ENCODE peak calls at places on chromosomes 12 and 14, in eight cellular contexts. One of them, this sample, is unnamed.

GRCh38 chr12:6461401-6462233 is 8.9 kb downstream of the VAMP1 start:
- DNase-seq in A549: no peak
- DNase-seq in mesenchymal stem cell: no peak
- DNase-seq in endothelial cell of umbilical vein: no peak
- DNase-seq in Peyer's patch: peak; percentile 97
- DNase-seq in hepatocyte: no peak
- DNase-seq in body of pancreas: peak; percentile 25
- DNase-seq in IMR-90: peak; percentile 45
- DNase-seq in this sample: no peak

GRCh38 chr14:102655154-102655553 is 62.7 kb downstream of the RCOR1 start:
- DNase-seq in body of pancreas: no peak
- DNase-seq in mesenchymal stem cell: peak; percentile 37
- DNase-seq in A549: peak; percentile 30
- DNase-seq in hepatocyte: peak; percentile 40
- DNase-seq in IMR-90: peak; percentile 57
- DNase-seq in endothelial cell of umbilical vein: peak; percentile 92
- DNase-seq in Peyer's patch: no peak
- DNase-seq in this sample: no peak

GRCh38 chr12:46553266-46553665 is 180.7 kb upstream of the SLC38A2 start:
- DNase-seq in Peyer's patch: no peak
- DNase-seq in body of pancreas: no peak
- DNase-seq in mesenchymal stem cell: peak; percentile 65
- DNase-seq in hepatocyte: no peak
- DNase-seq in IMR-90: peak; percentile 84
- DNase-seq in A549: peak; percentile 52
- DNase-seq in endothelial cell of umbilical vein: peak; percentile 19
- DNase-seq in this sample: no peak

GRCh38 chr14:69612759-69613145 is 1.4 kb downstream of the SUSD6 start:
- DNase-seq in IMR-90: no peak
- DNase-seq in body of pancreas: no peak
- DNase-seq in Peyer's patch: no peak
- DNase-seq in hepatocyte: no peak
- DNase-seq in endothelial cell of umbilical vein: no peak
- DNase-seq in A549: no peak
- DNase-seq in mesenchymal stem cell: no peak
- DNase-seq in this sample: no peak

GRCh38 chr12:1306096-1306495 is 288.3 kb downstream of the FBXL14 start:
- DNase-seq in IMR-90: no peak
- DNase-seq in A549: no peak
- DNase-seq in mesenchymal stem cell: no peak
- DNase-seq in endothelial cell of umbilical vein: no peak
- DNase-seq in hepatocyte: no peak
- DNase-seq in Peyer's patch: no peak
- DNase-seq in body of pancreas: peak; percentile 71
- DNase-seq in this sample: no peak

GRCh38 chr14:24264298-24264697 is 1.3 kb upstream of the TGM1 start:
- DNase-seq in A549: no peak
- DNase-seq in Peyer's patch: no peak
- DNase-seq in mesenchymal stem cell: no peak
- DNase-seq in endothelial cell of umbilical vein: no peak
- DNase-seq in body of pancreas: no peak
- DNase-seq in IMR-90: no peak
- DNase-seq in hepatocyte: no peak
- DNase-seq in this sample: no peak

GRCh38 chr14:24613747-24614146 is 4.3 kb upstream of the GZMH start:
- DNase-seq in IMR-90: no peak
- DNase-seq in mesenchymal stem cell: no peak
- DNase-seq in hepatocyte: no peak
- DNase-seq in endothelial cell of umbilical vein: no peak
- DNase-seq in body of pancreas: no peak
- DNase-seq in A549: no peak
- DNase-seq in Peyer's patch: no peak
- DNase-seq in this sample: no peak

GRCh38 chr14:94129758-94130414 is 482 bp upstream of the IFI27L2 start:
- DNase-seq in body of pancreas: peak; percentile 44
- DNase-seq in IMR-90: peak; percentile 34
- DNase-seq in A549: peak; percentile 54
- DNase-seq in hepatocyte: peak; percentile 49
- DNase-seq in endothelial cell of umbilical vein: peak; percentile 53
- DNase-seq in Peyer's patch: no peak
- DNase-seq in mesenchymal stem cell: peak; percentile 62
- DNase-seq in this sample: peak; percentile 67

GRCh38 chr14:50666772-50667490 is 1.2 kb downstream of the SAV1 start:
- DNase-seq in endothelial cell of umbilical vein: peak; percentile 59
- DNase-seq in A549: no peak
- DNase-seq in hepatocyte: peak; percentile 63
- DNase-seq in mesenchymal stem cell: peak; percentile 77
- DNase-seq in Peyer's patch: peak; percentile 56
- DNase-seq in IMR-90: peak; percentile 73
- DNase-seq in body of pancreas: peak; percentile 70
- DNase-seq in this sample: peak; percentile 44

DNA sequence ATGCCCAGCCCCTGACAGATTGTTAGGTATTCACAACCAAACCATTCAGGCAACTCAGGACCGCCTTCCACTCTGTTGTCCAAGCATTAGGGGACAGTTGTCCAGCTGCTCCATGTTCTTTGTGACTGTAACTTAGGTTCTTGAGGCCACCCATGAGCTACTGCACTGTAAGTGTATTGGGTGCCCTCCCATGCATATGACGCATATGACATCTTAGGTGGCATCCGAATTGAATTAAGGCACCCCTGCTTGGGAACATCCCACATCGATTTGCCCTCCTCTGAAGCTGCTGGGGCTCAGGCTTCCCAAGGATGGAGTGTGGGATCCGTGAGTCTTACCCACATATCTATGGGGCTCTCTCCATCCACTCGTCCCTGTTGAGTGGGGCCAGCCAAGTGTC is 17.7 kb downstream of the RFLNA start:
- DNase-seq in mesenchymal stem cell: no peak
- DNase-seq in A549: no peak
- DNase-seq in hepatocyte: no peak
- DNase-seq in endothelial cell of umbilical vein: no peak
- DNase-seq in Peyer's patch: no peak
- DNase-seq in IMR-90: no peak
- DNase-seq in body of pancreas: no peak
- DNase-seq in this sample: no peak
- H3K27ac ChIP-seq in mesenchymal stem cell: no peak overlapping the region
- H3K27ac ChIP-seq in A549: no peak overlapping the region
- H3K27ac ChIP-seq in hepatocyte: no peak overlapping the region
- H3K27ac ChIP-seq in endothelial cell of umbilical vein: no peak overlapping the region
- H3K27ac ChIP-seq in Peyer's patch: no peak overlapping the region
- H3K27ac ChIP-seq in IMR-90: no peak overlapping the region
- H3K27ac ChIP-seq in body of pancreas: no peak overlapping the region
- H3K27ac ChIP-seq in this sample: no peak overlapping the region

GRCh38 chr12:133058203-133059125 is 21.2 kb downstream of the ZNF84 start:
- DNase-seq in IMR-90: peak; percentile 2
- DNase-seq in A549: no peak
- DNase-seq in Peyer's patch: no peak
- DNase-seq in body of pancreas: no peak
- DNase-seq in mesenchymal stem cell: peak; percentile 19
- DNase-seq in hepatocyte: no peak
- DNase-seq in endothelial cell of umbilical vein: peak; percentile 6
- DNase-seq in this sample: no peak
- H3K9me3 ChIP-seq in IMR-90: peaks cover 77% of the 10 kb centered on the region
- H3K9me3 ChIP-seq in A549: peaks cover 100% of the 10 kb centered on the region
- H3K9me3 ChIP-seq in Peyer's patch: peaks cover 72% of the 10 kb centered on the region
- H3K9me3 ChIP-seq in body of pancreas: peaks cover 17% of the 10 kb centered on the region
- H3K9me3 ChIP-seq in mesenchymal stem cell: peaks cover 98% of the 10 kb centered on the region
- H3K9me3 ChIP-seq in hepatocyte: peaks cover 93% of the 10 kb centered on the region
- H3K9me3 ChIP-seq in endothelial cell of umbilical vein: peaks cover 48% of the 10 kb centered on the region
- H3K9me3 ChIP-seq in this sample: peaks cover 98% of the 10 kb centered on the region

GRCh38 chr12:110555509-110556406 is 27.4 kb downstream of the PPTC7 start:
- DNase-seq in body of pancreas: no peak
- DNase-seq in endothelial cell of umbilical vein: no peak
- DNase-seq in A549: no peak
- DNase-seq in hepatocyte: no peak
- DNase-seq in IMR-90: peak; percentile 80
- DNase-seq in mesenchymal stem cell: peak; percentile 80
- DNase-seq in Peyer's patch: no peak
- DNase-seq in this sample: no peak
- H3K4me1 ChIP-seq in body of pancreas: peaks cover 9% of the 10 kb centered on the region
- H3K4me1 ChIP-seq in endothelial cell of umbilical vein: no peaks in the 10 kb centered on the region
- H3K4me1 ChIP-seq in A549: peaks cover 21% of the 10 kb centered on the region
- H3K4me1 ChIP-seq in hepatocyte: no peaks in the 10 kb centered on the region
- H3K4me1 ChIP-seq in IMR-90: peaks cover 8% of the 10 kb centered on the region
- H3K4me1 ChIP-seq in mesenchymal stem cell: peaks cover 5% of the 10 kb centered on the region
- H3K4me1 ChIP-seq in Peyer's patch: no peaks in the 10 kb centered on the region
- H3K4me1 ChIP-seq in this sample: no peaks in the 10 kb centered on the region

DNA sequence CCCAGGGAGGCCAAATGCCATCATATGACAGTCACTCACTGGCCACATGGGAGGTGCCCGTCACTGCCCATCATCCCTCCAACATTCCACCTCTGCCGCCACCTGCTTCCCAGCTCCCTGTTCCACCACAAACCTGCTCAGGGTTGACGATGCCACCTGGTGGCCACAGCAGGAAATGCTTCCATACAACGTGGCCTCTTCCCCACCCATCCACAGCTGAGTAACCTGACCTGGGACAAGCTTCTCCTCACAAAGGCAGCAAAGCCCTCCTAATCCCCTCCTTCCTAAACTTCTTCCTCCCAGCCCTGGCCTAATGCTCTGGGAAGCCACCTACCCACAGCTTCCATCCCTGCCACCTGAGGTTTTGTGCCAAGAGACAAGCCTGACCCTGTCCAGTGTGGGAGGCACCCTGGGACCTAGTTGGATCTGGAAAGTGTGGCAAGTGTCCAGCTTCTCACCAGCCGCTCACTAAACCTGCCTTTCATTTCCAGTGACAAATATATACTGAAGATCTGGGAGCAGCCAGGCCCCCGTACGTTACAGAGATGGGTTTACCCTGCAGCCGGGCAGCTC is 4.3 kb downstream of the DEGS2 start:
- DNase-seq in body of pancreas: no peak
- DNase-seq in Peyer's patch: no peak
- DNase-seq in A549: peak; percentile 62
- DNase-seq in IMR-90: no peak
- DNase-seq in endothelial cell of umbilical vein: peak; percentile 20
- DNase-seq in mesenchymal stem cell: no peak
- DNase-seq in hepatocyte: peak; percentile 56
- DNase-seq in this sample: no peak
- H3K27ac ChIP-seq in body of pancreas: peak overlapping the region; percentile 62
- H3K27ac ChIP-seq in Peyer's patch: peak overlapping the region; percentile 89
- H3K27ac ChIP-seq in A549: peak overlapping the region; percentile 40
- H3K27ac ChIP-seq in IMR-90: no peak overlapping the region
- H3K27ac ChIP-seq in endothelial cell of umbilical vein: no peak overlapping the region
- H3K27ac ChIP-seq in mesenchymal stem cell: no peak overlapping the region
- H3K27ac ChIP-seq in hepatocyte: peak overlapping the region; percentile 70
- H3K27ac ChIP-seq in this sample: peak overlapping the region; percentile 23

GRCh38 chr14:105900398-105901160 is 374.2 kb downstream of the TMEM121 start:
- DNase-seq in IMR-90: no peak
- DNase-seq in A549: no peak
- DNase-seq in body of pancreas: no peak
- DNase-seq in mesenchymal stem cell: no peak
- DNase-seq in hepatocyte: no peak
- DNase-seq in Peyer's patch: no peak
- DNase-seq in endothelial cell of umbilical vein: no peak
- DNase-seq in this sample: no peak
- H3K9me3 ChIP-seq in IMR-90: peaks cover 52% of the 10 kb centered on the region
- H3K9me3 ChIP-seq in A549: peaks cover 3% of the 10 kb centered on the region
- H3K9me3 ChIP-seq in body of pancreas: no peaks in the 10 kb centered on the region
- H3K9me3 ChIP-seq in mesenchymal stem cell: no peaks in the 10 kb centered on the region
- H3K9me3 ChIP-seq in hepatocyte: no peaks in the 10 kb centered on the region
- H3K9me3 ChIP-seq in Peyer's patch: no peaks in the 10 kb centered on the region
- H3K9me3 ChIP-seq in endothelial cell of umbilical vein: peaks cover 2% of the 10 kb centered on the region
- H3K9me3 ChIP-seq in this sample: no peaks in the 10 kb centered on the region

This sample was measured in uterus.